ENCODE peak calls at places on chromosomes 1 and 21, in ten cellular contexts. One of them, this sample, is unnamed.

GRCh38 chr1:92923664-92924063 is 37.6 kb downstream of the DIPK1A start:
- DNase-seq in HAP-1: no peak
- DNase-seq in GM20000: no peak
- DNase-seq in naive B cell: no peak
- DNase-seq in EL: no peak
- DNase-seq in T follicular helper cell: no peak
- DNase-seq in DMS153: no peak
- DNase-seq in astrocyte of the spinal cord: no peak
- DNase-seq in activated CD4-positive, alpha-beta T cell treated with anti-CD3 and anti-CD28 coated beads for 24 hours: no peak
- DNase-seq in cardiac fibroblast: no peak
- DNase-seq in this sample: no peak

GRCh38 chr1:211621471-211622198 is 42.7 kb upstream of the SLC30A1 start:
- DNase-seq in astrocyte of the spinal cord: no peak
- DNase-seq in T follicular helper cell: no peak
- DNase-seq in DMS153: no peak
- DNase-seq in GM20000: no peak
- DNase-seq in HAP-1: no peak
- DNase-seq in EL: no peak
- DNase-seq in cardiac fibroblast: peak; percentile 59
- DNase-seq in activated CD4-positive, alpha-beta T cell treated with anti-CD3 and anti-CD28 coated beads for 24 hours: no peak
- DNase-seq in naive B cell: no peak
- DNase-seq in this sample: no peak

GRCh38 chr1:26690576-26691031 is 5.2 kb upstream of the ARID1A start:
- DNase-seq in activated CD4-positive, alpha-beta T cell treated with anti-CD3 and anti-CD28 coated beads for 24 hours: no peak
- DNase-seq in DMS153: no peak
- DNase-seq in T follicular helper cell: no peak
- DNase-seq in cardiac fibroblast: peak; percentile 46
- DNase-seq in EL: no peak
- DNase-seq in GM20000: no peak
- DNase-seq in astrocyte of the spinal cord: no peak
- DNase-seq in HAP-1: no peak
- DNase-seq in naive B cell: no peak
- DNase-seq in this sample: no peak

GRCh38 chr1:109793486-109794318 is 30.0 kb upstream of the EPS8L3 start:
- DNase-seq in naive B cell: no peak
- DNase-seq in astrocyte of the spinal cord: peak; percentile 88
- DNase-seq in HAP-1: peak; percentile 85
- DNase-seq in activated CD4-positive, alpha-beta T cell treated with anti-CD3 and anti-CD28 coated beads for 24 hours: no peak
- DNase-seq in GM20000: no peak
- DNase-seq in EL: peak; percentile 72
- DNase-seq in T follicular helper cell: peak; percentile 12
- DNase-seq in DMS153: peak; percentile 86
- DNase-seq in cardiac fibroblast: peak; percentile 88
- DNase-seq in this sample: peak; percentile 71

GRCh38 chr1:226730064-226730463 is 9.0 kb downstream of the ITPKB start:
- DNase-seq in naive B cell: no peak
- DNase-seq in DMS153: no peak
- DNase-seq in HAP-1: no peak
- DNase-seq in T follicular helper cell: no peak
- DNase-seq in activated CD4-positive, alpha-beta T cell treated with anti-CD3 and anti-CD28 coated beads for 24 hours: no peak
- DNase-seq in astrocyte of the spinal cord: no peak
- DNase-seq in GM20000: no peak
- DNase-seq in EL: no peak
- DNase-seq in cardiac fibroblast: no peak
- DNase-seq in this sample: no peak

GRCh38 chr1:155139895-155140629 is at the start of gene DPM3:
- DNase-seq in cardiac fibroblast: peak; percentile 80
- DNase-seq in GM20000: peak; percentile 87
- DNase-seq in T follicular helper cell: peak; percentile 86
- DNase-seq in astrocyte of the spinal cord: peak; percentile 71
- DNase-seq in DMS153: peak; percentile 69
- DNase-seq in EL: peak; percentile 80
- DNase-seq in naive B cell: peak; percentile 81
- DNase-seq in HAP-1: peak; percentile 80
- DNase-seq in activated CD4-positive, alpha-beta T cell treated with anti-CD3 and anti-CD28 coated beads for 24 hours: peak; percentile 87
- DNase-seq in this sample: peak; percentile 34

GRCh38 chr1:2286923-2287322 is 58.8 kb downstream of the SKI start:
- DNase-seq in cardiac fibroblast: no peak
- DNase-seq in astrocyte of the spinal cord: no peak
- DNase-seq in EL: no peak
- DNase-seq in DMS153: no peak
- DNase-seq in T follicular helper cell: no peak
- DNase-seq in HAP-1: no peak
- DNase-seq in GM20000: no peak
- DNase-seq in activated CD4-positive, alpha-beta T cell treated with anti-CD3 and anti-CD28 coated beads for 24 hours: no peak
- DNase-seq in naive B cell: no peak
- DNase-seq in this sample: no peak

GRCh38 chr1:1471389-1472045 is at the start of gene ATAD3B:
- DNase-seq in T follicular helper cell: peak; percentile 85
- DNase-seq in activated CD4-positive, alpha-beta T cell treated with anti-CD3 and anti-CD28 coated beads for 24 hours: peak; percentile 91
- DNase-seq in cardiac fibroblast: peak; percentile 90
- DNase-seq in DMS153: peak; percentile 94
- DNase-seq in GM20000: peak; percentile 98
- DNase-seq in naive B cell: peak; percentile 88
- DNase-seq in astrocyte of the spinal cord: peak; percentile 91
- DNase-seq in EL: peak; percentile 89
- DNase-seq in HAP-1: peak; percentile 81
- DNase-seq in this sample: peak; percentile 82

GRCh38 chr1:62912028-62912638 is 128.2 kb downstream of the ATG4C start:
- DNase-seq in HAP-1: peak; percentile 21
- DNase-seq in EL: peak; percentile 16
- DNase-seq in cardiac fibroblast: peak; percentile 38
- DNase-seq in T follicular helper cell: no peak
- DNase-seq in DMS153: no peak
- DNase-seq in astrocyte of the spinal cord: peak; percentile 31
- DNase-seq in activated CD4-positive, alpha-beta T cell treated with anti-CD3 and anti-CD28 coated beads for 24 hours: no peak
- DNase-seq in naive B cell: no peak
- DNase-seq in GM20000: peak; percentile 14
- DNase-seq in this sample: no peak

GRCh38 chr1:37890378-37891014 is 31.1 kb upstream of the MTF1 start:
- DNase-seq in cardiac fibroblast: peak; percentile 48
- DNase-seq in naive B cell: peak; percentile 40
- DNase-seq in T follicular helper cell: no peak
- DNase-seq in HAP-1: peak; percentile 36
- DNase-seq in activated CD4-positive, alpha-beta T cell treated with anti-CD3 and anti-CD28 coated beads for 24 hours: no peak
- DNase-seq in EL: peak; percentile 45
- DNase-seq in GM20000: peak; percentile 67
- DNase-seq in DMS153: peak; percentile 35
- DNase-seq in astrocyte of the spinal cord: peak; percentile 43
- DNase-seq in this sample: peak; percentile 0

GRCh38 chr1:56202186-56202585 is 377.2 kb downstream of the PLPP3 start:
- DNase-seq in HAP-1: no peak
- DNase-seq in EL: no peak
- DNase-seq in cardiac fibroblast: no peak
- DNase-seq in naive B cell: no peak
- DNase-seq in astrocyte of the spinal cord: no peak
- DNase-seq in T follicular helper cell: no peak
- DNase-seq in activated CD4-positive, alpha-beta T cell treated with anti-CD3 and anti-CD28 coated beads for 24 hours: no peak
- DNase-seq in GM20000: no peak
- DNase-seq in DMS153: no peak
- DNase-seq in this sample: no peak

GRCh38 chr1:233240367-233240766 is 55.2 kb downstream of the PCNX2 start:
- DNase-seq in DMS153: no peak
- DNase-seq in astrocyte of the spinal cord: no peak
- DNase-seq in cardiac fibroblast: no peak
- DNase-seq in activated CD4-positive, alpha-beta T cell treated with anti-CD3 and anti-CD28 coated beads for 24 hours: no peak
- DNase-seq in HAP-1: no peak
- DNase-seq in T follicular helper cell: no peak
- DNase-seq in naive B cell: no peak
- DNase-seq in GM20000: no peak
- DNase-seq in EL: peak; percentile 3
- DNase-seq in this sample: no peak

GRCh38 chr1:232306269-232306911 is 323.5 kb downstream of the SIPA1L2 start:
- DNase-seq in HAP-1: no peak
- DNase-seq in EL: no peak
- DNase-seq in naive B cell: no peak
- DNase-seq in cardiac fibroblast: peak; percentile 35
- DNase-seq in GM20000: no peak
- DNase-seq in astrocyte of the spinal cord: peak; percentile 47
- DNase-seq in activated CD4-positive, alpha-beta T cell treated with anti-CD3 and anti-CD28 coated beads for 24 hours: no peak
- DNase-seq in T follicular helper cell: no peak
- DNase-seq in DMS153: peak; percentile 53
- DNase-seq in this sample: no peak

GRCh38 chr1:114218397-114219237 is 64.9 kb upstream of the SYT6 start:
- DNase-seq in cardiac fibroblast: peak; percentile 6
- DNase-seq in HAP-1: no peak
- DNase-seq in GM20000: no peak
- DNase-seq in naive B cell: no peak
- DNase-seq in activated CD4-positive, alpha-beta T cell treated with anti-CD3 and anti-CD28 coated beads for 24 hours: no peak
- DNase-seq in astrocyte of the spinal cord: no peak
- DNase-seq in EL: no peak
- DNase-seq in T follicular helper cell: no peak
- DNase-seq in DMS153: no peak
- DNase-seq in this sample: no peak

GRCh38 chr21:32371913-32372314 is 20.9 kb downstream of the URB1 start:
- DNase-seq in EL: peak; percentile 65
- DNase-seq in HAP-1: no peak
- DNase-seq in T follicular helper cell: no peak
- DNase-seq in cardiac fibroblast: peak; percentile 88
- DNase-seq in activated CD4-positive, alpha-beta T cell treated with anti-CD3 and anti-CD28 coated beads for 24 hours: no peak
- DNase-seq in DMS153: peak; percentile 88
- DNase-seq in astrocyte of the spinal cord: peak; percentile 83
- DNase-seq in GM20000: no peak
- DNase-seq in naive B cell: no peak
- DNase-seq in this sample: no peak

GRCh38 chr1:224205438-224205840 is 22.4 kb downstream of the DEGS1 start:
- DNase-seq in cardiac fibroblast: peak; percentile 60
- DNase-seq in activated CD4-positive, alpha-beta T cell treated with anti-CD3 and anti-CD28 coated beads for 24 hours: peak; percentile 7
- DNase-seq in T follicular helper cell: no peak
- DNase-seq in GM20000: no peak
- DNase-seq in astrocyte of the spinal cord: peak; percentile 71
- DNase-seq in HAP-1: no peak
- DNase-seq in EL: peak; percentile 79
- DNase-seq in naive B cell: no peak
- DNase-seq in DMS153: no peak
- DNase-seq in this sample: no peak